ENCODE peak calls at places on chromosomes 13 and 19, in ten cellular contexts. Z, V, L, Y, S, E, I, G, C and U are unnamed samples.

GRCh38 chr13:110616103-110617101 is 1.1 kb downstream of the NAXD start:
- DNase-seq in Z (no peak), V (peak; percentile 5), L (peak; percentile 52), Y (no peak), S (no peak), E (no peak), I (peak; percentile 17), G (no peak), C (no peak), U (peak; percentile 17)

GRCh38 chr19:48511321-48511731 is 309 bp downstream of the LMTK3 start:
- DNase-seq in Z (no peak), V (no peak), L (no peak), Y (no peak), S (no peak), E (no peak), I (no peak), G (no peak), C (no peak), U (no peak)

GRCh38 chr19:7196721-7197168 is 97.5 kb downstream of the INSR start:
- DNase-seq in Z (no peak), V (no peak), L (no peak), Y (no peak), S (no peak), E (no peak), I (no peak), G (no peak), C (no peak), U (no peak)

GRCh38 chr19:15577184-15577771 is 37.7 kb upstream of the CYP4F8 start:
- DNase-seq in Z (no peak), V (no peak), L (no peak), Y (no peak), S (no peak), E (no peak), I (no peak), G (no peak), C (no peak), U (no peak)

GRCh38 chr13:23960566-23961156 is 63.4 kb upstream of the C1QTNF9B start:
- DNase-seq in Z (peak; percentile 26), V (no peak), L (no peak), Y (no peak), S (no peak), E (no peak), I (peak; percentile 54), G (no peak), C (no peak), U (peak; percentile 55)

GRCh38 chr13:71964491-71965108 is 97.6 kb upstream of the DACH1 start:
- DNase-seq in Z (no peak), V (no peak), L (no peak), Y (no peak), S (no peak), E (no peak), I (no peak), G (no peak), C (no peak), U (no peak)

GRCh38 chr13:51025245-51025872 is 85.7 kb downstream of the C13orf42 start:
- DNase-seq in Z (no peak), V (no peak), L (no peak), Y (no peak), S (no peak), E (no peak), I (no peak), G (no peak), C (no peak), U (no peak)

GRCh38 chr13:50375792-50376191 is 360.5 kb downstream of the KCNRG start:
- DNase-seq in Z (no peak), V (peak; percentile 50), L (no peak), Y (no peak), S (no peak), E (no peak), I (no peak), G (no peak), C (no peak), U (no peak)

GRCh38 chr19:48271531-48272151 is 1.8 kb downstream of the ZNF114 start:
- DNase-seq in Z (no peak), V (no peak), L (no peak), Y (peak; percentile 25), S (no peak), E (peak; percentile 57), I (peak; percentile 24), G (no peak), C (peak; percentile 29), U (peak; percentile 15)

GRCh38 chr13:109608503-109608902 is 177.9 kb downstream of the IRS2 start:
- DNase-seq in Z (no peak), V (no peak), L (no peak), Y (no peak), S (no peak), E (no peak), I (no peak), G (no peak), C (no peak), U (no peak)

GRCh38 chr19:7570761-7571160 is 24.9 kb upstream of the CAMSAP3 start:
- DNase-seq in Z (no peak), V (no peak), L (no peak), Y (no peak), S (no peak), E (no peak), I (no peak), G (no peak), C (no peak), U (no peak)

GRCh38 chr13:46567671-46568070 is 14.7 kb downstream of the LRCH1 start:
- DNase-seq in Z (no peak), V (no peak), L (no peak), Y (no peak), S (no peak), E (no peak), I (no peak), G (no peak), C (no peak), U (no peak)

GRCh38 chr13:97911311-97912138 is 42.0 kb upstream of the IPO5 start:
- DNase-seq in Z (no peak), V (peak; percentile 1), L (no peak), Y (no peak), S (no peak), E (no peak), I (peak; percentile 0), G (no peak), C (no peak), U (no peak)

GRCh38 chr13:111275382-111275781 is 45.1 kb upstream of the TEX29 start:
- DNase-seq in Z (no peak), V (no peak), L (no peak), Y (no peak), S (no peak), E (no peak), I (no peak), G (no peak), C (no peak), U (no peak)

GRCh38 chr19:36686365-36687213 is 823 bp upstream of the ZNF567 start:
- DNase-seq in Z (peak; percentile 1), V (no peak), L (no peak), Y (no peak), S (no peak), E (no peak), I (peak; percentile 28), G (no peak), C (no peak), U (no peak)

GRCh38 chr19:43699506-43700367 is 16.1 kb upstream of the IRGC start:
- DNase-seq in Z (no peak), V (no peak), L (no peak), Y (peak; percentile 49), S (no peak), E (no peak), I (no peak), G (no peak), C (peak; percentile 30), U (no peak)

GRCh38 chr13:95221991-95222732 is 79.1 kb downstream of the ABCC4 start:
- DNase-seq in Z (no peak), V (no peak), L (no peak), Y (no peak), S (no peak), E (no peak), I (no peak), G (no peak), C (no peak), U (no peak)